ENCODE peak calls at places on chromosomes 7 and 10, in four cellular contexts. P, X, O and G are unnamed samples.

GRCh38 chr7:127066974-127067373 is 185.8 kb downstream of the GRM8 start:
- DNase-seq in P (no peak), X (peak; percentile 36), O (peak; percentile 56), G (no peak)

GRCh38 chr10:80168679-80169380 is 36.3 kb downstream of the PLAC9 start:
- DNase-seq in P (no peak), X (peak; percentile 58), O (peak; percentile 53), G (no peak)

GRCh38 chr10:14476641-14477407 is 146.1 kb upstream of the FRMD4A start:
- DNase-seq in P (no peak), X (no peak), O (no peak), G (no peak)

GRCh38 chr10:21807162-21807561 is 196.4 kb downstream of the DNAJC1 start:
- DNase-seq in P (no peak), X (peak; percentile 28), O (peak; percentile 60), G (no peak)

GRCh38 chr7:148932-149855 is 43.2 kb upstream of the FAM20C start:
- DNase-seq in P (peak; percentile 97), X (peak; percentile 95), O (peak; percentile 97), G (peak; percentile 100)

GRCh38 chr10:70691601-70692000 is 19.3 kb downstream of the ADAMTS14 start:
- DNase-seq in P (no peak), X (no peak), O (no peak), G (no peak)

GRCh38 chr7:106480616-106481031 is 180.3 kb downstream of the CCDC71L start:
- DNase-seq in P (no peak), X (no peak), O (no peak), G (no peak)

GRCh38 chr7:69770613-69771012 is 172.3 kb downstream of the AUTS2 start:
- DNase-seq in P (no peak), X (no peak), O (no peak), G (no peak)

GRCh38 chr10:7561216-7561893 is 105.4 kb downstream of the ITIH5 start:
- DNase-seq in P (no peak), X (peak; percentile 40), O (peak; percentile 45), G (no peak)

GRCh38 chr10:16987129-16987670 is 142.4 kb downstream of the CUBN start:
- DNase-seq in P (no peak), X (no peak), O (no peak), G (no peak)

GRCh38 chr10:72080042-72081035 is 8.0 kb downstream of the SPOCK2 start:
- DNase-seq in P (no peak), X (no peak), O (no peak), G (peak; percentile 78)

GRCh38 chr10:127989481-127989964 is 82.6 kb downstream of the PTPRE start:
- DNase-seq in P (no peak), X (no peak), O (no peak), G (no peak)

GRCh38 chr7:151016505-151016904 is 7.8 kb downstream of the ATG9B start:
- DNase-seq in P (no peak), X (no peak), O (no peak), G (no peak)

GRCh38 chr7:49438281-49438680 is 335.2 kb upstream of the VWC2 start:
- DNase-seq in P (no peak), X (no peak), O (no peak), G (no peak)

GRCh38 chr10:11014671-11015141 is 3.0 kb upstream of the CELF2 start:
- DNase-seq in P (no peak), X (no peak), O (no peak), G (no peak)

GRCh38 chr7:75617634-75618234 is 121.0 kb downstream of the HIP1 start:
- DNase-seq in P (peak; percentile 73), X (no peak), O (no peak), G (no peak)

GRCh38 chr10:9342865-9343450 is 1288.5 kb downstream of the GATA3 start:
- DNase-seq in P (no peak), X (no peak), O (no peak), G (no peak)
- TF ChIP-seq CTCF in P (peak; percentile 37), X (peak; percentile 38), O (peak; percentile 93), G (peak; percentile 74)

DNA sequence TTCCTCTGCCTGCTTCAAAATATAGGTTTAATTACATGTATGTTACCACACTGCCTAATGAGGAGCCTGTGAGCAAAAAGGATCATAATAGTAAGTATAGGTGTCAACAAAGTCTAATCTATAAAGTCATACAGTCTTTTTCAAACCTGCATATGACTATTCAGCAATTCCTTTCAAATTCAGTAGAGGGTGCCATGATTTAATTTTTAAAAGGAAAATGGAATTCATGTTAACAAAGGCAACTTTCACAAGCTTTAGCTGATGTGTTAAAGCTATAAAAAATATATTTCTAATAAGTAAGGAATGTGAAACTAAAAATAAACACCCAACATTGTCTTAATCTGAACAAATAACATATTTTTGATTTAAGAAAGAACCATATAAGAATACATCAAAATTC is 52.1 kb downstream of the MPP7 start:
- DNase-seq in P (no peak), X (no peak), O (no peak), G (no peak)
- TF ChIP-seq CTCF in P (peak; percentile 71), X (no peak), O (peak; percentile 45), G (peak; percentile 70)

GRCh38 chr10:102424916-102425315 is 4.3 kb downstream of the FBXL15 start:
- DNase-seq in P (no peak), X (no peak), O (no peak), G (no peak)

GRCh38 chr10:102422586-102423129 is 2.0 kb downstream of the FBXL15 start:
- DNase-seq in P (peak; percentile 61), X (peak; percentile 85), O (peak; percentile 90), G (peak; percentile 88)

GRCh38 chr10:102424145-102424544 is 3.5 kb downstream of the FBXL15 start:
- DNase-seq in P (no peak), X (no peak), O (no peak), G (peak; percentile 80)

GRCh38 chr10:102421645-102422585 is 1.3 kb downstream of the FBXL15 start:
- DNase-seq in P (peak; percentile 32), X (peak; percentile 55), O (peak; percentile 72), G (no peak)

GRCh38 chr10:102423372-102423968 is 2.8 kb downstream of the FBXL15 start:
- DNase-seq in P (no peak), X (no peak), O (no peak), G (no peak)
- TF ChIP-seq CTCF in P (no peak), X (no peak), O (no peak), G (no peak)

GRCh38 chr7:47852330-47853245 is 95.7 kb downstream of the PKD1L1 start:
- DNase-seq in P (no peak), X (peak; percentile 51), O (peak; percentile 66), G (peak; percentile 49)
- TF ChIP-seq CTCF in P (no peak), X (no peak), O (peak; percentile 66), G (peak; percentile 26)

DNA sequence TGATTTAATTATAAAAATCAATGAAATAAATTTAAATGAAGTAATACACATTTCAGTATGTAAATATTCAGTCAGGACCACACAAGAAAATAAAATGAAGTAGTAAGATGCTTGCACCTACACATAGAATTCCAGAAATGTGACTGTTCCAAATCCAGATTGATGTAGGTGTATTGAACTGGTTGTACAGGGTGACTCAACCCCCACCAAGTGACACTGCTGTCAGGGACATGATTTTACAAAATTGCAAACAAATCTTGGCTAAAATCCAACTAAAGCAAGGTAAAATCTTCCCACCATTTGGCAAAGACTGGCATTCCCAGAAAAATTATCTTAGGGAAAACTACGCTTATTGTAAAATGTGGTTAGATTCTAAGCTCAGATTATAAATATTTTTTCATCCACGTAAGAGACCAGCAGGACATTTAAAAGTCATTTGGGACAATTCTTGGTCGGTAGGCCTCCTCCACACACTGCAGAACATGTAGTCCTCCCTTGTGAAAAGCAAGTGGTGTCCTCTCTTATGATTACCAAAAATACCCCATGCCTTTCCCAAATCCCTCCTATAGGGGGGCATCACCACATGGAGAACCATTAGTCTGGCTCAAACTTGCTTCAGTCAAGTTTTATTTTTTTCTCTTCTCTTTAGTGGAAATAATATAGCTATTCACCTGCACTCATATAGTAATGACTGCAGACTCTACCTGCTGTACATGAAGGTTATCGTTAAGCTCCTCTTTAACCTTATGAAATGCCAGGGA is 287.1 kb upstream of the SMIM30 start:
- DNase-seq in P (no peak), X (no peak), O (no peak), G (no peak)
- TF ChIP-seq CTCF in P (no peak), X (peak; percentile 17), O (peak; percentile 43), G (no peak)

GRCh38 chr10:77756319-77757232 is 119.0 kb upstream of the KCNMA1 start:
- DNase-seq in P (no peak), X (peak; percentile 83), O (peak; percentile 80), G (no peak)
- TF ChIP-seq CTCF in P (no peak), X (peak; percentile 49), O (peak; percentile 91), G (peak; percentile 90)